ENCODE peak calls at places on chromosomes 11 and 22, in four cellular contexts. H, E, B and G are unnamed samples.

GRCh38 chr11:77086521-77087472 is 15.8 kb upstream of the OMP start:
- DNase-seq in E (peak; percentile 87), H (peak; percentile 75), B (peak; percentile 61), G (no peak)

GRCh38 chr11:83456075-83456474 is 169.9 kb upstream of the CCDC90B start:
- DNase-seq in E (no peak), H (peak; percentile 64), B (no peak), G (peak; percentile 73)

GRCh38 chr22:50306753-50307749 is at the start of gene PLXNB2:
- DNase-seq in H (no peak), B (peak; percentile 92), E (peak; percentile 85), G (peak; percentile 87)

GRCh38 chr11:131870305-131870704 is 499.9 kb downstream of the NTM start:
- DNase-seq in E (no peak), B (no peak), H (no peak), G (no peak)

GRCh38 chr11:73252577-73253191 is 19.5 kb upstream of the P2RY6 start:
- DNase-seq in H (no peak), E (no peak), B (no peak), G (no peak)

GRCh38 chr11:70078095-70078795 is at the start of gene ANO1:
- DNase-seq in B (no peak), H (peak; percentile 47), E (no peak), G (no peak)

GRCh38 chr22:35359380-35360065 is 21.4 kb upstream of the HMOX1 start:
- DNase-seq in H (no peak), B (no peak), E (no peak), G (no peak)

GRCh38 chr22:40348025-40348658 is 1.8 kb downstream of the ADSL start:
- DNase-seq in E (peak; percentile 63), H (no peak), B (no peak), G (no peak)

GRCh38 chr11:112412383-112412782 is 151.7 kb upstream of the PLET1 start:
- DNase-seq in E (no peak), H (no peak), B (no peak), G (no peak)

GRCh38 chr11:24312464-24313238 is 184.2 kb upstream of the LUZP2 start:
- DNase-seq in E (no peak), H (no peak), B (no peak), G (no peak)

GRCh38 chr11:73192272-73192671 is 25.8 kb upstream of the P2RY2 start:
- DNase-seq in H (no peak), E (no peak), B (no peak), G (no peak)

GRCh38 chr11:76641905-76642304 is 28.6 kb downstream of the LRRC32 start:
- DNase-seq in B (no peak), E (no peak), H (no peak), G (no peak)

GRCh38 chr22:49299821-49300231 is 527.8 kb downstream of the BRD1 start:
- DNase-seq in B (peak; percentile 30), E (no peak), H (peak; percentile 73), G (peak; percentile 56)

DNA sequence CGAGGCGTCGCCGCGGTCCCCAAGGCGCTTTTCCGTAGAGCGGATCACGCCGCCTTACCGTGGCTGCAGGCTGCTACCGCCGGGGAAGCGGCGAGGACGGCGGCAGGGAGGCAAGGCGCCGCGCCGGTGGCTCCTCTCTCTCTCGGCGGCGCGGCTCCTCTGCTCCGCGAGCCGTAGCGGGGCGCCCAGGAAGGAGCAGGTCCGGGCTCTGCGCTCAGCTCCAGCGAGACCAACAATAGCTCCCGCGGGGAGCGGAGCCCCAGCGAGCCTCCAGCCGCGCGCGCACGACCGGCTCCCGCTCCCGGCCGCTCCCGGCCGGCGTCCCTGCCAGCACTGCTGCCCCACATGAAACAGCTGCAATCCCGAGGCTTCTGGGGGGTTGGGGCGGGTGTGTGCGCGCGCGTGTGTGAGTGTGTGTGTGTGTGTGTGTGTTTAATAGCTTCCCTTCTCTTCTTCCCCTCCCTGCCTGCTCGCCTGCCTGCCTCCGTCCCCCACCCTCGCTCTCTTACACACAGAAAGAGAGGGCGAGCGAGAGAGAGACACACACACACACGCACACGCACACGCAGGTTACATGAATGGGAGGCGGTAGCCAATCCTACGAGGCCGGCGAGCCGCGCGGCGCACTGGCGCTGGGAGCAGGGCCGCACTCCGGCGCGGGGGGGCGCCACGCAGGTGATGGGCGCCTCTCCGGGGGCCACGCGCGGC is at the start of gene TENM4:
- DNase-seq in E (peak; percentile 35), B (peak; percentile 68), H (peak; percentile 87), G (peak; percentile 84)
- TF ChIP-seq CTCF in E (no peak), B (no peak), H (peak; percentile 71), G (peak; percentile 66)

DNA sequence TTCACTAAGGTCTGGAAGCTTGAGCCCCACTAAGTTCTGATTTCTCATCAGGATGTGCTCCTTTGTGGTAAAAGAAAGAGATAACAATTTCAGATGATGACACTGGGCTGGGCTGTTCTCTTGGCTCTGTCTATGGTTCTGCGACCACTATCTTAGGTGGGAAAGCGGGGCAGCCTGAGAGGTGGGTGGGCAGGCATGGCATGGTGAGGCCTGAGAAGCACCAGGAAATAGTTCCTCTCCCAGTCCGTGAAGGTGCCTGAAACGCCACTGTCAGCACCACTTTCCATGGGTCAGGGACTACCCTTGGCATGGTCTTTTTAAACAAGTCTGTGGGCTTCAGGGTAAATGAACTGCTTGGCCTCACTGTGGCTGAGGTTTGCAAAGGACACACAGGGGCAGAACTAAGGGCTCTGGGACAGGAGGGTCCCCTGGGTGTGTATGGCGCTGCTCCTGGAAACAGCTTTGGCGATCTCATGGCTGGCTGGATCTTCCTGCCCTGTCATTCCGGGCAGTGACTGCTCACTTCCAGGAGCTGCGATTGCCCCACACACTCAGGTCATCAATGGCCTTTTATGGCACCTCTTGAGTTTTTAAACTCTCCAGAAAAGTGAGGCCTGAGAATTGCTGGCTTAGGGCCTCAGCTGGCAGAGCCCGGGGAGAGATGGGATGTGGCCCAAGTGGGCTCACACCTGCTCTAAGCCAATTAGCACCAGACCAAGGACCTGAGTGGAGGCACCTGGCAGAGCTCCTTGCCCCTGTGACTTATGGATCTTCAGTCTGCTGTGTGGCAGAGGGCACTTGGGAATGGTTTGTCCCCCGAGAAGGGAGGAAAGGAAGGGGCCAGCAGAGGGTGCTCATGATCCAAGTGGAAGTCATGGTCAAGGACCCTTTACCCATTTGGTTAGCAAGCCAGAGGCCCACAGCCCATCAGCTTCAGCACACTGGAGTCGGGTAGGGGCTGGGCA is 55.6 kb upstream of the LYVE1 start:
- DNase-seq in E (peak; percentile 40), H (no peak), B (no peak), G (no peak)
- TF ChIP-seq CTCF in E (peak; percentile 32), H (peak; percentile 76), B (peak; percentile 42), G (peak; percentile 53)

GRCh38 chr11:94879006-94879405 is 94.3 kb downstream of the CWC15 start:
- DNase-seq in B (no peak), E (no peak), H (no peak), G (no peak)

GRCh38 chr11:94876222-94876621 is 97.1 kb downstream of the CWC15 start:
- DNase-seq in H (no peak), B (no peak), E (no peak), G (no peak)

GRCh38 chr11:94877446-94878200 is 95.7 kb downstream of the CWC15 start:
- DNase-seq in B (no peak), E (no peak), H (no peak), G (no peak)

GRCh38 chr11:94873910-94874575 is 99.3 kb downstream of the CWC15 start:
- DNase-seq in H (no peak), B (no peak), E (no peak), G (no peak)

DNA sequence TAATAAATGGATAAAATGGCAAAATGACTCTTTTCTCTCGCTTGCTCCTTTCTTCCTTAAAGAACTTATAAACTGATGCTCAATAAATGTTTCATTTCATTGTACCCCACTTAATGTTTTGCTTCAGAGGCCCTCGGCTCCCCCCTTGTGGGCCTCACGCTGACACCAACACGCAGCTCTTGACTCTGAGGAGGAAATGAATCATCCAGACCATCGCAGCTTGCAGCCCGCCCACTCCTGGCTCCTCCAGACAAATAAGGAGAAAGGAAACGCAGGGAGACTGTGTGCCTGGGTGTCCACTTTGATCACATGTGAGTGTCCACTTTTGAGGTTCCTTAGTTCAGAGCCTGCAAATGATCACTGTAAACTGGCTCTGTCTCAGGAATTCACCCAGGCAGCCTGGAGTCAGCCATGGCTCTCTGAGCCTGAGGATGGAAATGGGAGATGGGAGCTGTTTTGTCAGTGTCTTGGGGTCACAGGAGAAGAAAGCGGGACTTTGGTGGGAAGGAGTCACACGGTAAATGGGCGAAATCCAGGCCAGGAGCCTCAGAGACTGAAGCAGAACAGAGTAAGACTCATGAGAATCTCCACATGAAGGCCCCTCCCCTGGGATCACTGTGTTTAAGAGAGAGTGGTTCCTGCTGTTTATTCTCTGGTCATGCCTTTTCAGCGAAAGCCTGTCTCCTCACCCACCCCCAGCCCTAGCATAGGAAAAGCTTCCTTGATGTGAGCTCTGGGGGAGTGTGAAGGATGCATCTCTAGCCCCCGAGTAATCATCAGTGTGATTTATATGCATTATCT is 96.5 kb downstream of the CWC15 start:
- DNase-seq in B (peak; percentile 83), E (peak; percentile 60), H (no peak), G (no peak)
- TF ChIP-seq CTCF in B (peak; percentile 28), E (peak; percentile 5), H (peak; percentile 78), G (peak; percentile 23)

GRCh38 chr11:17974246-17974645 is 38.6 kb downstream of the SERGEF start:
- DNase-seq in E (no peak), H (no peak), B (no peak), G (no peak)

GRCh38 chr11:17968206-17968605 is 44.6 kb downstream of the SERGEF start:
- DNase-seq in H (no peak), E (no peak), B (no peak), G (no peak)

GRCh38 chr11:17976651-17977050 is 36.2 kb downstream of the SERGEF start:
- DNase-seq in B (no peak), H (no peak), E (no peak), G (no peak)

GRCh38 chr11:17967661-17968060 is 45.2 kb downstream of the SERGEF start:
- DNase-seq in E (no peak), H (no peak), B (no peak), G (no peak)

DNA sequence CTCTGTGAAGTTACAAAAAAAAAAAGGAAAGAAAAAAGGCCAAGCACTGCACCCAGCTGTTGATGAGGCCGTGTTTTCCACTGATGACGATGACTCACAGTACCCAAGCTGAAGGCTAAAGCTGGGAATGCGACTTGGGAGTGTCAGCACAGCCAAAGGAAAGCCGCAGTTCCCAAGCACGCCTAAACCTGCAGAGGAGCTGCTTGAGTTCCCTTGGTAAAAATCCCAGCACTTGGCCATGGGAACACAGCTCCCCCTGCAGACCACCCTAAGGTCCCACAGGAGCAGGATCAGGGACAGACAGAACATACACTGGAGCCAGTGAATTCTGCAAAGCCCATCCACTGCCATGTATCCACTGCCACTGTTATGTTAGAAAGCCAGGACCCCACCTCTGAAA is 39.9 kb downstream of the SERGEF start:
- DNase-seq in H (no peak), B (peak; percentile 62), E (peak; percentile 10), G (no peak)
- TF ChIP-seq CTCF in H (peak; percentile 82), B (peak; percentile 54), E (peak; percentile 25), G (peak; percentile 80)